ENCODE peak calls at places on chromosomes 16 and 17, in seven cellular contexts. B, H, L, K, X, I and E are unnamed samples.

GRCh38 chr17:67532326-67532871 is 155.3 kb downstream of the PITPNC1 start:
- DNase-seq in B (no peak), H (no peak), K (no peak), L (no peak), X (no peak), I (peak; percentile 23), E (no peak)

GRCh38 chr16:74766729-74767128 is 7.9 kb downstream of the FA2H start:
- DNase-seq in K (no peak), H (no peak), X (no peak), L (no peak), I (no peak), B (no peak), E (no peak)

GRCh38 chr17:60893475-60893874 is 215.8 kb downstream of the BCAS3 start:
- DNase-seq in X (no peak), H (no peak), I (no peak), K (no peak), B (no peak), L (no peak), E (no peak)

GRCh38 chr16:85136213-85136704 is 24.0 kb upstream of the CIBAR2 start:
- DNase-seq in K (peak; percentile 50), L (no peak), I (peak; percentile 49), H (no peak), B (no peak), X (no peak), E (no peak)

GRCh38 chr17:80195671-80196529 is 24.2 kb downstream of the SGSH start:
- DNase-seq in X (no peak), I (peak; percentile 2), B (no peak), K (no peak), L (no peak), H (no peak), E (no peak)

GRCh38 chr17:63491976-63492575 is 15.2 kb downstream of the ACE start:
- DNase-seq in B (no peak), K (no peak), H (no peak), L (no peak), I (no peak), X (no peak), E (no peak)

GRCh38 chr16:14559809-14560227 is 70.2 kb downstream of the PARN start:
- DNase-seq in H (no peak), X (no peak), I (no peak), K (no peak), B (no peak), L (no peak), E (no peak)

GRCh38 chr16:68216240-68216639 is 19.7 kb downstream of the ESRP2 start:
- DNase-seq in L (no peak), K (no peak), I (no peak), H (no peak), X (no peak), B (no peak), E (no peak)

GRCh38 chr16:27690604-27691003 is 140.7 kb downstream of the KATNIP start:
- DNase-seq in X (peak; percentile 5), L (no peak), H (no peak), K (no peak), I (peak; percentile 68), B (no peak), E (no peak)

GRCh38 chr17:14755002-14755401 is 454.1 kb downstream of the HS3ST3B1 start:
- DNase-seq in H (no peak), B (no peak), K (no peak), X (peak; percentile 54), L (no peak), I (no peak), E (no peak)

GRCh38 chr16:2187212-2187611 is 9.2 kb downstream of the CASKIN1 start:
- DNase-seq in H (no peak), L (no peak), I (no peak), B (no peak), X (no peak), K (no peak), E (no peak)

GRCh38 chr17:81831563-81831956 is 1.5 kb downstream of the MCRIP1 start:
- DNase-seq in L (no peak), I (no peak), B (no peak), X (no peak), K (no peak), H (no peak), E (no peak)

GRCh38 chr16:76748698-76749097 is 442.3 kb upstream of the MON1B start:
- DNase-seq in B (no peak), H (no peak), L (no peak), X (no peak), I (no peak), K (no peak), E (no peak)

GRCh38 chr16:49763826-49764225 is 92.1 kb downstream of the ZNF423 start:
- DNase-seq in I (no peak), B (no peak), X (no peak), L (no peak), K (no peak), H (no peak), E (no peak)

GRCh38 chr16:1134776-1135458 is 18.0 kb upstream of the CACNA1H start:
- DNase-seq in L (no peak), B (no peak), X (no peak), I (no peak), H (no peak), K (no peak), E (no peak)

GRCh38 chr17:9928601-9929341 is 23.7 kb upstream of the RCVRN start:
- DNase-seq in B (peak; percentile 61), I (peak; percentile 86), L (no peak), K (no peak), H (no peak), X (peak; percentile 96), E (peak; percentile 52)

GRCh38 chr17:70139449-70139993 is 29.8 kb upstream of the KCNJ2 start:
- DNase-seq in K (no peak), L (no peak), B (no peak), X (no peak), I (no peak), H (no peak), E (no peak)

GRCh38 chr17:17304521-17304985 is 1.4 kb downstream of the NT5M start:
- DNase-seq in L (no peak), B (no peak), H (peak; percentile 47), I (no peak), K (no peak), X (no peak), E (no peak)

GRCh38 chr16:28846933-28847273 is 755 bp upstream of the TUFM start:
- DNase-seq in H (no peak), K (no peak), I (no peak), L (peak; percentile 50), X (peak; percentile 6), B (no peak), E (no peak)

GRCh38 chr17:77374170-77374936 is 233.6 kb downstream of the SEC14L1 start:
- DNase-seq in B (no peak), X (peak; percentile 86), L (peak; percentile 90), H (peak; percentile 48), K (peak; percentile 83), I (peak; percentile 91), E (no peak)

GRCh38 chr17:46730026-46730425 is 88.5 kb downstream of the WNT3 start:
- DNase-seq in B (peak; percentile 1), L (no peak), X (no peak), H (no peak), K (no peak), I (no peak), E (no peak)

GRCh38 chr16:11946433-11946832 is 4.6 kb upstream of the NPIPB2 start:
- DNase-seq in B (no peak), H (no peak), L (no peak), K (no peak), X (no peak), I (no peak), E (no peak)
- H3K4me3 ChIP-seq in B (no peak overlapping the region), H (no peak overlapping the region), L (no peak overlapping the region), K (no peak overlapping the region), X (no peak overlapping the region), I (no peak overlapping the region), E (no peak overlapping the region)

DNA sequence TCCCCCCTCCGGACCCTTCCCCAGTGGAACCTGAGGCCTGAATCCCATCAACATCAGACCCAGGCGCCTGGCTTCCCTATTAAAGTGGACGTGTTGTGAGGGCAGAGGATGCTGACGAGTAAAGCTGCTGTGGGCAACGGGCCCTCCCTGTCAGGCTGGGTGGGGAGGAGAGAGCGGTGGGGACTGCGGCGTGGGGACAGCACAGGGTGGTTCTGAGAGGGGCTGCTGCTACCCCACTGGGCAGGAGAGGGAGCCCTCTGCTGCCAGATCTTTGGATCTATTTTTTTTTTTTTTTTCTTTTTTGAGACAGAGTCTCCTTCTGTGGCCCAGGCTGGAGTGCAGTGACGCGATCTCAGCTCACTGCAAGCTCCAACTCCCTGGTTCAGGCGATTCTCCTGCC is 5.9 kb downstream of the CA5A start:
- DNase-seq in H (no peak), B (no peak), L (no peak), I (peak; percentile 23), X (no peak), K (no peak), E (no peak)
- TF ChIP-seq CTCF in H (peak; percentile 45), B (peak; percentile 59), L (no peak), I (peak; percentile 57), X (peak; percentile 43), K (peak; percentile 16), E (peak; percentile 17)

DNA sequence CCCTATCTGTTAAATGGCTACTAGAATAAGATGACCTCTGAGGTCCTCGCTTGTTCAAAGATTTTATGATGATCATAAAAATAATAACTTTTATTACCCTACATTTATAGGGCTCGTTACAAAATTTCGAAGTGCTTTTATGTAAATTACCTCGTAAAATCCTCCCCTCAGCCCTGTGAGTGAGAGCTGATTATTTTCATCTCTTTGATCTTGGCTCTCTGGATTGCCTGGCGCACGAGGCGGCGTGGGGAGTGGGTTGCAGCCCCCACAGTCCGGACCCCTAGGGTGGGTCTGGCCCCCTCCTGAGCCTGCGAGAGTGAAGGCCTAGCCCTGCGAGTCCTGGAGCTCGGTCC is 1.6 kb downstream of the SDK2 start:
- DNase-seq in B (no peak), K (no peak), H (no peak), X (no peak), L (no peak), I (no peak), E (no peak)
- H3K4me3 ChIP-seq in B (no peak overlapping the region), K (no peak overlapping the region), H (no peak overlapping the region), X (no peak overlapping the region), L (no peak overlapping the region), I (no peak overlapping the region), E (no peak overlapping the region)

DNA sequence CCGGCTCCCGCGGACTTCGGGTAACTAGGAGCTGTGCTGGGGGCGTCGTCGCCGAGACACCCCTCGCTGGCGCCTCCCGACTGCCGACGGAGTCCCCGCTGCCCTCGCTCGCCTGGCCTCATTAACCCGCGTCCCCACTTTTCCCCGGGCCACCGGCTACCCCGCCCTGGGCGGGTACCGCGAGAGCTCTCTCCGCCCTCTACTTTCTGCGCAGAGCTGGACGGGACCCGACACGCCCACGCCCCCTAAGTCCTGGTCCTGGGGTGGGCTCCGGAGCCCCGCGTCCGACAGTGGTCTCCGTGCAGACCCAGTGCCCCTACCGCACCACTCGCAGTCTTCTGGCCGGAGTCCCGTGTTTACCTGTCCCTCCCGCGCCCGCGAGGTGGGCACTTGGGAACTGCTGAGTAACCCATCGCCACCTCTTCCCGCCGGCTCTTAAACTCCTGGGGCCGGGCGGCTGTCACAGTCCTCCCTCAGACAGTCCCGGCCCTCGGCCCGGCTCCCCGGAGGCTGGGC is 421 bp upstream of the TLCD1 start:
- DNase-seq in B (no peak), X (peak; percentile 39), I (peak; percentile 35), L (no peak), K (no peak), H (no peak), E (no peak)
- TF ChIP-seq CTCF in B (no peak), X (no peak), I (no peak), L (no peak), K (no peak), H (no peak), E (no peak)